ENCODE peak calls at places on chromosomes 5 and 9, in nine cellular contexts. P is fibroblast of villous mesenchyme, E is GM23248, I is COLO829, G is SW480, K is Caco-2, O is globus pallidus, Y is HEK293T, V is Right ventricle myocardium superior. M is an unnamed sample.

GRCh38 chr9:129458155-129458661 is 162.7 kb downstream of the C9orf50 start:
- DNase-seq in Y (no peak), I (no peak), P (peak; percentile 55), O (peak; percentile 63), V (peak; percentile 65), K (no peak), G (peak; percentile 97), E (peak; percentile 37), M (no peak)

GRCh38 chr5:145942202-145942601 is 5.8 kb downstream of the SH3RF2 start:
- DNase-seq in I (no peak), P (no peak), O (no peak), Y (no peak), K (no peak), G (no peak), E (no peak), V (no peak), M (no peak)

GRCh38 chr9:14692918-14693861 is at the start of gene ZDHHC21:
- DNase-seq in E (peak; percentile 75), Y (peak; percentile 59), V (peak; percentile 85), P (peak; percentile 53), O (peak; percentile 65), I (peak; percentile 12), K (peak; percentile 40), G (peak; percentile 53), M (peak; percentile 41)

GRCh38 chr9:109963079-109963478 is 183.1 kb downstream of the PALM2AKAP2 start:
- DNase-seq in I (no peak), G (no peak), V (no peak), O (no peak), Y (no peak), E (no peak), K (no peak), P (no peak), M (no peak)

GRCh38 chr9:16202913-16203734 is 650.3 kb downstream of the CCDC171 start:
- DNase-seq in E (peak; percentile 88), O (no peak), I (no peak), V (no peak), K (no peak), G (no peak), Y (no peak), P (peak; percentile 91), M (no peak)

GRCh38 chr9:128495804-128496417 is 8.6 kb upstream of the GLE1 start:
- DNase-seq in V (no peak), K (peak; percentile 69), O (no peak), E (no peak), I (no peak), P (no peak), Y (no peak), G (peak; percentile 43), M (no peak)

GRCh38 chr9:89732295-89732951 is 127.6 kb downstream of the GADD45G start:
- DNase-seq in P (peak; percentile 68), G (peak; percentile 28), O (no peak), I (no peak), K (no peak), E (no peak), Y (no peak), V (peak; percentile 34), M (no peak)

GRCh38 chr5:589588-589987 is 22.6 kb upstream of the CEP72 start:
- DNase-seq in V (no peak), E (no peak), K (no peak), O (no peak), G (no peak), I (no peak), Y (no peak), P (no peak), M (no peak)

M was measured in SK-MEL-5.